ENCODE peak calls at places on chromosomes 3 and 15, in four cellular contexts. G is stimulated activated CD8-positive, alpha-beta memory T cell treated with anti-CD3 and anti-CD28 coated beads, Interleukin-4, amount 100 ng/mL, for 24 hours; F is NCI-H69; L is NCI-H1092. M is an unnamed sample.
A peak's percentile ranks its signal among the peaks of the same experiment; 100 is the strongest.

GRCh38 chr3:27699067-27699466 is 23.1 kb downstream of the EOMES start:
- DNase-seq in G (no peak), F (no peak), L (no peak), M (no peak)

GRCh38 chr3:154786724-154787123 is 293.4 kb upstream of the MME start:
- DNase-seq in G (no peak), F (no peak), L (no peak), M (no peak)

GRCh38 chr3:184092199-184092598 is 4.7 kb upstream of the HTR3E start:
- DNase-seq in G (no peak), F (no peak), L (no peak), M (no peak)

GRCh38 chr3:177220136-177220974 is 23.1 kb upstream of the TBL1XR1 start:
- DNase-seq in G (no peak), F (no peak), L (no peak), M (no peak)

GRCh38 chr15:73139416-73140082 is 87.3 kb downstream of the NEO1 start:
- DNase-seq in G (no peak), F (no peak), L (no peak), M (no peak)

GRCh38 chr3:49805367-49805782 is 2.3 kb downstream of the INKA1 start:
- DNase-seq in G (no peak), F (peak; percentile 47), L (no peak), M (no peak)

GRCh38 chr3:36744770-36745169 is 19.6 kb downstream of the DCLK3 start:
- DNase-seq in G (no peak), F (no peak), L (no peak), M (no peak)

GRCh38 chr3:59069838-59070237 is 20.0 kb upstream of the CFAP20DC start:
- DNase-seq in G (no peak), F (no peak), L (no peak), M (no peak)

GRCh38 chr15:67303490-67304363 is 49.1 kb downstream of the IQCH start:
- DNase-seq in G (no peak), F (peak; percentile 63), L (no peak), M (no peak)

GRCh38 chr3:52339612-52340011 is 23.5 kb downstream of the DNAH1 start:
- DNase-seq in G (no peak), F (peak; percentile 79), L (peak; percentile 38), M (peak; percentile 42)

GRCh38 chr3:185763347-185764010 is 61.4 kb downstream of the IGF2BP2 start:
- DNase-seq in G (no peak), F (no peak), L (no peak), M (no peak)

GRCh38 chr15:57149196-57149595 is 227.1 kb upstream of the CGNL1 start:
- DNase-seq in G (no peak), F (peak; percentile 30), L (no peak), M (no peak)

GRCh38 chr15:69794643-69795461 is 302.9 kb downstream of the TLE3 start:
- DNase-seq in G (no peak), F (no peak), L (no peak), M (no peak)

GRCh38 chr15:25900426-25900825 is 37.3 kb upstream of the ATP10A start:
- DNase-seq in G (no peak), F (no peak), L (no peak), M (no peak)

GRCh38 chr15:63628123-63628822 is 31.1 kb downstream of the FBXL22 start:
- DNase-seq in G (no peak), F (no peak), L (no peak), M (no peak)

GRCh38 chr15:39246523-39246922 is 334.4 kb upstream of the THBS1 start:
- DNase-seq in G (no peak), F (no peak), L (no peak), M (no peak)

GRCh38 chr15:29418931-29419330 is 149.3 kb upstream of the NSMCE3 start:
- DNase-seq in G (no peak), F (no peak), L (no peak), M (no peak)

GRCh38 chr3:196979545-196979944 is 10.9 kb upstream of the PIGZ start:
- DNase-seq in G (no peak), F (no peak), L (no peak), M (no peak)

GRCh38 chr3:34947849-34948248 is 691.5 kb upstream of the ARPP21 start:
- DNase-seq in G (no peak), F (no peak), L (no peak), M (no peak)

GRCh38 chr3:139339219-139339906 is 4.5 kb upstream of the MRPS22 start:
- DNase-seq in G (no peak), F (no peak), L (no peak), M (no peak)

GRCh38 chr3:187136936-187137335 is 2.4 kb downstream of the RPL39L start:
- DNase-seq in G (no peak), F (no peak), L (no peak), M (no peak)

GRCh38 chr3:45513041-45513440 is 81.5 kb upstream of the LIMD1 start:
- DNase-seq in G (no peak), F (peak; percentile 68), L (no peak), M (no peak)

GRCh38 chr3:94159062-94159726 is 96.3 kb downstream of the NSUN3 start:
- DNase-seq in G (no peak), F (peak; percentile 60), L (no peak), M (no peak)

GRCh38 chr15:93028111-93028631 is 60.8 kb downstream of the RGMA start:
- DNase-seq in G (no peak), F (no peak), L (no peak), M (no peak)

GRCh38 chr15:37973856-37974255 is 39.4 kb downstream of the TMCO5A start:
- DNase-seq in G (no peak), F (no peak), L (no peak), M (no peak)

GRCh38 chr3:184314700-184315505 is 497 bp downstream of the EIF4G1 start:
- DNase-seq in G (peak; percentile 54), F (peak; percentile 82), L (peak; percentile 55), M (no peak)

GRCh38 chr3:127124135-127124534 is 68.8 kb upstream of the PRR23E start:
- DNase-seq in G (no peak), F (no peak), L (no peak), M (no peak)